ENCODE peak calls at places on chromosomes 4 and X, in seven cellular contexts. One of them, this sample, is unnamed.
A peak's percentile ranks its signal among the peaks of the same experiment; 100 is the strongest.

GRCh38 chrX:64265265-64265664 is 34.9 kb upstream of the ASB12 start:
- DNase-seq in lung: no peak
- DNase-seq in psoas muscle: no peak
- DNase-seq in B cell: no peak
- DNase-seq in Calu3: no peak
- DNase-seq in GM20000: no peak
- DNase-seq in nephron progenitor cell: no peak
- DNase-seq in this sample: no peak

GRCh38 chr4:152010680-152011079 is 249.9 kb upstream of the GATB start:
- DNase-seq in lung: no peak
- DNase-seq in psoas muscle: no peak
- DNase-seq in B cell: no peak
- DNase-seq in Calu3: no peak
- DNase-seq in GM20000: no peak
- DNase-seq in nephron progenitor cell: no peak
- DNase-seq in this sample: no peak

GRCh38 chr4:95304898-95305297 is 243.9 kb downstream of the UNC5C start:
- DNase-seq in lung: peak; percentile 30
- DNase-seq in psoas muscle: no peak
- DNase-seq in B cell: no peak
- DNase-seq in Calu3: peak; percentile 6
- DNase-seq in GM20000: no peak
- DNase-seq in nephron progenitor cell: no peak
- DNase-seq in this sample: no peak

GRCh38 chr4:20422398-20422797 is 170.7 kb downstream of the SLIT2 start:
- DNase-seq in lung: peak; percentile 39
- DNase-seq in psoas muscle: no peak
- DNase-seq in B cell: no peak
- DNase-seq in Calu3: peak; percentile 65
- DNase-seq in GM20000: peak; percentile 16
- DNase-seq in nephron progenitor cell: peak; percentile 59
- DNase-seq in this sample: no peak

GRCh38 chr4:40811886-40812857 is 62.4 kb downstream of the NSUN7 start:
- DNase-seq in lung: no peak
- DNase-seq in psoas muscle: no peak
- DNase-seq in B cell: no peak
- DNase-seq in Calu3: no peak
- DNase-seq in GM20000: no peak
- DNase-seq in nephron progenitor cell: no peak
- DNase-seq in this sample: no peak

GRCh38 chrX:22063284-22063683 is 31.2 kb downstream of the PHEX start:
- DNase-seq in lung: no peak
- DNase-seq in psoas muscle: no peak
- DNase-seq in B cell: peak; percentile 56
- DNase-seq in Calu3: peak; percentile 20
- DNase-seq in GM20000: peak; percentile 42
- DNase-seq in nephron progenitor cell: peak; percentile 16
- DNase-seq in this sample: no peak

GRCh38 chr4:176413171-176413570 is 93.4 kb downstream of the SPCS3 start:
- DNase-seq in lung: no peak
- DNase-seq in psoas muscle: no peak
- DNase-seq in B cell: no peak
- DNase-seq in Calu3: no peak
- DNase-seq in GM20000: peak; percentile 35
- DNase-seq in nephron progenitor cell: no peak
- DNase-seq in this sample: no peak

GRCh38 chr4:32499176-32499575 is 1779.0 kb downstream of the PCDH7 start:
- DNase-seq in lung: no peak
- DNase-seq in psoas muscle: no peak
- DNase-seq in B cell: no peak
- DNase-seq in Calu3: no peak
- DNase-seq in GM20000: no peak
- DNase-seq in nephron progenitor cell: no peak
- DNase-seq in this sample: no peak

GRCh38 chr4:80452768-80453167 is 117.2 kb downstream of the CFAP299 start:
- DNase-seq in lung: no peak
- DNase-seq in psoas muscle: no peak
- DNase-seq in B cell: no peak
- DNase-seq in Calu3: no peak
- DNase-seq in GM20000: no peak
- DNase-seq in nephron progenitor cell: no peak
- DNase-seq in this sample: no peak

DNA sequence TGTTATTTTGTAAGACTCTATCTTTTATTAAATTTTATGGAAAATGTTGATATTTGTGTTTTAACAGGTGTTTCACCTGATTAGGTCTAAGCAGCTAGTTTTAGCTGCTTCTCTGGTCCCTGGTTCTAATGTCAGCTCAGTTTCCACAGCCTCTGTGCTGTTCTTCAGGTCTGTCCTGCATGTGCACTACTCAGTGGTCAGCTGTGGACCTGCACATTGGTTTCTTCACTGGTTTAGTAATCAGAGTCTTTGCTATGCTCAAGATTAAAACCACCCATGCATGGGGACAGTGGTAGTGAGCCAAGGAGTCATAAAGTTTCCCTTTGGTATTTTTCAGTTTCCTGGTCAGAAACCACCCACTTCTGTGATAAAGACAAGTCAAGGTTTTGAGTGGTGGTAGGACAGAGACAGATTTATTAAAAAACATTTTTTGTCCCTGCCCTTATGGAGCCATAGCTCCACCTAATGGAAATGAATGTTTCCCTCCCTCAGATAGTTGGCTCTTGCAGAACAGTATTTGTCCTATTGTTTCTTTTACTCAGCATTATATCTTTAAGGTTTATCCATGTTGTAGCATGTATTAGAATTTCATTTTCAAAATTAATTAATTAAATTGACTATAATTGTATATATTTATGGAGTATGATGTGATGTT is 36.8 kb upstream of the VBP1 start:
- DNase-seq in lung: no peak
- DNase-seq in psoas muscle: no peak
- DNase-seq in B cell: no peak
- DNase-seq in Calu3: no peak
- DNase-seq in GM20000: peak; percentile 0
- DNase-seq in nephron progenitor cell: no peak
- DNase-seq in this sample: no peak
- TF ChIP-seq CTCF in lung: no peak
- TF ChIP-seq CTCF in psoas muscle: no peak
- TF ChIP-seq CTCF in B cell: no peak
- TF ChIP-seq CTCF in Calu3: no peak
- TF ChIP-seq CTCF in GM20000: no peak
- TF ChIP-seq CTCF in nephron progenitor cell: no peak
- TF ChIP-seq CTCF in this sample: no peak

GRCh38 chr4:127622923-127623754 is 9.6 kb upstream of the INTU start:
- DNase-seq in lung: no peak
- DNase-seq in psoas muscle: peak; percentile 49
- DNase-seq in B cell: peak; percentile 30
- DNase-seq in Calu3: no peak
- DNase-seq in GM20000: peak; percentile 23
- DNase-seq in nephron progenitor cell: peak; percentile 65
- DNase-seq in this sample: no peak
- TF ChIP-seq CTCF in lung: no peak
- TF ChIP-seq CTCF in psoas muscle: no peak
- TF ChIP-seq CTCF in B cell: no peak
- TF ChIP-seq CTCF in Calu3: no peak
- TF ChIP-seq CTCF in GM20000: no peak
- TF ChIP-seq CTCF in nephron progenitor cell: peak; percentile 24
- TF ChIP-seq CTCF in this sample: no peak

GRCh38 chr4:121654738-121655137 is 42.0 kb downstream of the ANXA5 start:
- DNase-seq in lung: no peak
- DNase-seq in psoas muscle: no peak
- DNase-seq in B cell: no peak
- DNase-seq in Calu3: no peak
- DNase-seq in GM20000: peak; percentile 26
- DNase-seq in nephron progenitor cell: no peak
- DNase-seq in this sample: no peak

GRCh38 chr4:121653214-121653613 is 43.6 kb downstream of the ANXA5 start:
- DNase-seq in lung: no peak
- DNase-seq in psoas muscle: no peak
- DNase-seq in B cell: no peak
- DNase-seq in Calu3: no peak
- DNase-seq in GM20000: no peak
- DNase-seq in nephron progenitor cell: no peak
- DNase-seq in this sample: no peak

GRCh38 chr4:121656269-121656641 is 40.5 kb downstream of the ANXA5 start:
- DNase-seq in lung: peak; percentile 39
- DNase-seq in psoas muscle: no peak
- DNase-seq in B cell: no peak
- DNase-seq in Calu3: peak; percentile 32
- DNase-seq in GM20000: peak; percentile 23
- DNase-seq in nephron progenitor cell: peak; percentile 44
- DNase-seq in this sample: no peak

GRCh38 chr4:121653986-121654385 is 42.8 kb downstream of the ANXA5 start:
- DNase-seq in lung: no peak
- DNase-seq in psoas muscle: no peak
- DNase-seq in B cell: no peak
- DNase-seq in Calu3: no peak
- DNase-seq in GM20000: no peak
- DNase-seq in nephron progenitor cell: no peak
- DNase-seq in this sample: no peak

DNA sequence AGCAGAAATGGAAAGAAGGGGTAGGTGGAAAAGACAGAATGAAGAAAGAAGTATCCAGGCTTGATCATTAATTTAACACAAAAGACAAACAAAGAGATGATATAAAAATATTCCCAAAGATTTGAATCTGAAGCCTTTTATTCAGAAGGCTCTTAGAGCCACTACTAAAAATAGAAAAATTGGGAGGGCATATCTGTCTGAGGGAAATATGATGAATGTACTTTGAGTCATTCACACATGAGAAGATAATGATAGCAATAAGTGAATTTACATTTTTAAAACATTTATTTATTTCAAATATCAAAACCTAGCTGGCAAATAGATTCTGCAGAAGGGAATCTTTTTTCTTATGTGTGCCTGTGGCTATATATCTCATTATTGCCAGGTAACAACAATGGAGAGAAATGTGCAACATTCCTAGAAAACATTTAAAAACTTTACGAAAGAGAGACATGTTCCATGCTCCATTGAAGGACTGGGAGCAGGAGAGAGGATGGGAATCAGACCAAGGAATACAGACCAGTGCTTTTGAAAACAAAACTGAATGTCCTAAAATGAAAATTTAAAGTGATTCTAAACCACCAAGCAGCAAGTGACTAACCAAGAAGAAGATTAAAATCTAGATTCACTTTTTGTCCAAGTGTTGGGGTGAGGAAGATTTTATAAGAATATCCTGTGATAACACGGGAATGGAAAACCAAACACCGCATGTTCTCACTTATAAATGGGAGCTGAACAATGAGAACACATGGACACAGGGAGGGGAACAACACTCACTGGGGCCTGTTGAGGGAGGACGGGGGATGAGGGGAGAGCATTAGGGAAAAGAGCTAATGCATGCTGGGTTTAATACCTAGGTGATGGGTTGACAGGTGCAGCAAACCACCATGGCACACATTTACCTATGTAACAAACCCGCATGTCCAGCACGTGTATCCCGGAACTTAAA is 41.2 kb downstream of the ANXA5 start:
- DNase-seq in lung: no peak
- DNase-seq in psoas muscle: no peak
- DNase-seq in B cell: no peak
- DNase-seq in Calu3: no peak
- DNase-seq in GM20000: no peak
- DNase-seq in nephron progenitor cell: no peak
- DNase-seq in this sample: no peak
- TF ChIP-seq CTCF in lung: no peak
- TF ChIP-seq CTCF in psoas muscle: no peak
- TF ChIP-seq CTCF in B cell: no peak
- TF ChIP-seq CTCF in Calu3: no peak
- TF ChIP-seq CTCF in GM20000: no peak
- TF ChIP-seq CTCF in nephron progenitor cell: no peak
- TF ChIP-seq CTCF in this sample: no peak

GRCh38 chr4:145884775-145885174 is 53.8 kb downstream of the ZNF827 start:
- DNase-seq in lung: no peak
- DNase-seq in psoas muscle: no peak
- DNase-seq in B cell: no peak
- DNase-seq in Calu3: no peak
- DNase-seq in GM20000: no peak
- DNase-seq in nephron progenitor cell: no peak
- DNase-seq in this sample: no peak

GRCh38 chr4:145888393-145888792 is 50.2 kb downstream of the ZNF827 start:
- DNase-seq in lung: no peak
- DNase-seq in psoas muscle: no peak
- DNase-seq in B cell: no peak
- DNase-seq in Calu3: no peak
- DNase-seq in GM20000: no peak
- DNase-seq in nephron progenitor cell: no peak
- DNase-seq in this sample: no peak

GRCh38 chr4:145885666-145886065 is 53.0 kb downstream of the ZNF827 start:
- DNase-seq in lung: no peak
- DNase-seq in psoas muscle: no peak
- DNase-seq in B cell: no peak
- DNase-seq in Calu3: no peak
- DNase-seq in GM20000: no peak
- DNase-seq in nephron progenitor cell: no peak
- DNase-seq in this sample: no peak

GRCh38 chr4:145886871-145887240 is 51.8 kb downstream of the ZNF827 start:
- DNase-seq in lung: no peak
- DNase-seq in psoas muscle: no peak
- DNase-seq in B cell: no peak
- DNase-seq in Calu3: no peak
- DNase-seq in GM20000: no peak
- DNase-seq in nephron progenitor cell: no peak
- DNase-seq in this sample: no peak

DNA sequence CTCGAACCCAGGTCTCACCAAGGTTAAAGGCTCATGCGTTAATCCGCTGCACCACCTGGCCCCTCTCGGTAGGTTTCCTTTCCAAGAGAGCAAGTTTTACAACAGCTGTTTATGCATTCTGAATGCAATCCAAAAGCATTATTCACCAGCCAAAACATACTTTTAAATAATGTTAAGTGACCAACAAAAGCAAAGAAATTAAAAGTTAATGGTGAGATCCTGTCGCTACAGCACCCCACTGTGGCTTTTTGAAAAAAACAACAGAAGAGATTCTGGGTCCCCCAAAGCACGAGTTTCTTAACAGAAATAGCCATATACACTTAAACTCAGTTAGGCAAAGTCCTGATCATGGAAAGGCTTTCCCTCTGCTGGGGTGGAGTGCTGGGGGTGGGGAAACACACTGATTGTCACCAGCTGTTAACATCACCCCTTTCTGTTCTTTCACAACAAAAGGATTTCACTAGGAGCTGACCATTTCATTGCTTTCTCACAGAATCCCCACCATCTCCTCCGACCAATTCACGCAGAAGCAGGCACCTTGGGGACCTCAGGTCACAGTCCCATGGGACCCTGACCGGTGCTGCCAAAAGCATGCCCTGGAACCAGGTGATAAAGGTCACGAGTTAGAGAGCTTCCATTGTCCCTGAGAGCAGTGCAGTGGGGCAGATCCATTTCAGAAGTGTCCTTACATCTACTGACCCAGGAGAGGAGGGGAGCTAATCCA is 51.2 kb downstream of the ZNF827 start:
- DNase-seq in lung: no peak
- DNase-seq in psoas muscle: no peak
- DNase-seq in B cell: no peak
- DNase-seq in Calu3: no peak
- DNase-seq in GM20000: no peak
- DNase-seq in nephron progenitor cell: no peak
- DNase-seq in this sample: no peak
- TF ChIP-seq CTCF in lung: no peak
- TF ChIP-seq CTCF in psoas muscle: no peak
- TF ChIP-seq CTCF in B cell: no peak
- TF ChIP-seq CTCF in Calu3: no peak
- TF ChIP-seq CTCF in GM20000: no peak
- TF ChIP-seq CTCF in nephron progenitor cell: no peak
- TF ChIP-seq CTCF in this sample: no peak